ENCODE peak calls at places on chromosomes 3 and 15, in five cellular contexts. One of them, this sample, is unnamed.

GRCh38 chr3:144114767-144115166 is 143.1 kb downstream of the DIPK2A start:
- DNase-seq in OCI-LY7: no peak
- DNase-seq in activated T-helper 1 cell treated with anti-CD3 and anti-CD28 coated beads, Interleukin-2, amount 50 U/mL, for 16 hours: no peak
- DNase-seq in EH: no peak
- DNase-seq in thoracic aorta: no peak
- DNase-seq in this sample: no peak

GRCh38 chr15:59074607-59075006 is 30.3 kb upstream of the CCNB2 start:
- DNase-seq in OCI-LY7: no peak
- DNase-seq in EH: no peak
- DNase-seq in activated T-helper 1 cell treated with anti-CD3 and anti-CD28 coated beads, Interleukin-2, amount 50 U/mL, for 16 hours: no peak
- DNase-seq in thoracic aorta: no peak
- DNase-seq in this sample: peak; percentile 53

GRCh38 chr3:188230962-188231361 is 77.0 kb downstream of the LPP start:
- DNase-seq in activated T-helper 1 cell treated with anti-CD3 and anti-CD28 coated beads, Interleukin-2, amount 50 U/mL, for 16 hours: no peak
- DNase-seq in OCI-LY7: no peak
- DNase-seq in EH: peak; percentile 83
- DNase-seq in thoracic aorta: peak; percentile 54
- DNase-seq in this sample: no peak

GRCh38 chr3:123764642-123765041 is 119.5 kb downstream of the MYLK start:
- DNase-seq in thoracic aorta: no peak
- DNase-seq in OCI-LY7: no peak
- DNase-seq in activated T-helper 1 cell treated with anti-CD3 and anti-CD28 coated beads, Interleukin-2, amount 50 U/mL, for 16 hours: no peak
- DNase-seq in EH: no peak
- DNase-seq in this sample: no peak

GRCh38 chr3:158434412-158435038 is 136.5 kb upstream of the MLF1 start:
- DNase-seq in activated T-helper 1 cell treated with anti-CD3 and anti-CD28 coated beads, Interleukin-2, amount 50 U/mL, for 16 hours: no peak
- DNase-seq in EH: peak; percentile 76
- DNase-seq in thoracic aorta: peak; percentile 12
- DNase-seq in OCI-LY7: peak; percentile 72
- DNase-seq in this sample: peak; percentile 87

GRCh38 chr3:144437989-144438388 is 466.4 kb downstream of the DIPK2A start:
- DNase-seq in activated T-helper 1 cell treated with anti-CD3 and anti-CD28 coated beads, Interleukin-2, amount 50 U/mL, for 16 hours: no peak
- DNase-seq in thoracic aorta: no peak
- DNase-seq in EH: no peak
- DNase-seq in OCI-LY7: no peak
- DNase-seq in this sample: no peak

GRCh38 chr3:138338816-138339215 is 9.2 kb upstream of the NME9 start:
- DNase-seq in thoracic aorta: no peak
- DNase-seq in EH: no peak
- DNase-seq in activated T-helper 1 cell treated with anti-CD3 and anti-CD28 coated beads, Interleukin-2, amount 50 U/mL, for 16 hours: no peak
- DNase-seq in OCI-LY7: no peak
- DNase-seq in this sample: no peak

GRCh38 chr3:127431066-127431465 is 143.2 kb upstream of the PRR20G start:
- DNase-seq in thoracic aorta: no peak
- DNase-seq in activated T-helper 1 cell treated with anti-CD3 and anti-CD28 coated beads, Interleukin-2, amount 50 U/mL, for 16 hours: no peak
- DNase-seq in OCI-LY7: no peak
- DNase-seq in EH: no peak
- DNase-seq in this sample: no peak

GRCh38 chr15:64247906-64248541 is 85.2 kb upstream of the PPIB start:
- DNase-seq in activated T-helper 1 cell treated with anti-CD3 and anti-CD28 coated beads, Interleukin-2, amount 50 U/mL, for 16 hours: peak; percentile 5
- DNase-seq in EH: peak; percentile 89
- DNase-seq in OCI-LY7: no peak
- DNase-seq in thoracic aorta: no peak
- DNase-seq in this sample: peak; percentile 11

This sample was measured in RPMI8226.